ENCODE peak calls at places on chromosomes 5 and 9, in six cellular contexts. G, Y, A, R, S and L are unnamed samples.

GRCh38 chr5:112492291-112492690 is 73.2 kb upstream of the EPB41L4A start:
- DNase-seq in G (peak; percentile 92), Y (no peak), A (peak; percentile 46), R (no peak), S (no peak), L (no peak)

GRCh38 chr9:100602302-100602930 is 24.5 kb downstream of the CAVIN4 start:
- DNase-seq in G (peak; percentile 70), Y (no peak), A (no peak), R (no peak), S (no peak), L (no peak)

GRCh38 chr9:120014751-120015235 is 565.2 kb downstream of the CDK5RAP2 start:
- DNase-seq in G (no peak), Y (no peak), A (no peak), R (no peak), S (no peak), L (no peak)

GRCh38 chr9:129223551-129224208 is 45.6 kb upstream of the IER5L start:
- DNase-seq in G (no peak), Y (no peak), A (no peak), R (no peak), S (no peak), L (no peak)

GRCh38 chr9:98520221-98520920 is 188.4 kb downstream of the GABBR2 start:
- DNase-seq in G (peak; percentile 8), Y (no peak), A (no peak), R (no peak), S (no peak), L (no peak)

GRCh38 chr5:171743786-171744076 is 41.9 kb upstream of the SMIM23 start:
- DNase-seq in G (no peak), Y (no peak), A (no peak), R (no peak), S (no peak), L (no peak)

GRCh38 chr5:18394154-18394804 is 760.0 kb downstream of the TAF11L14 start:
- DNase-seq in G (peak; percentile 40), Y (no peak), A (peak; percentile 24), R (no peak), S (no peak), L (peak; percentile 5)

GRCh38 chr5:16736158-16736994 is 119.6 kb upstream of the RETREG1 start:
- DNase-seq in G (peak; percentile 86), Y (no peak), A (no peak), R (no peak), S (no peak), L (no peak)

GRCh38 chr5:137649228-137649890 is 86.5 kb downstream of the KLHL3 start:
- DNase-seq in G (no peak), Y (no peak), A (no peak), R (no peak), S (no peak), L (no peak)

GRCh38 chr9:133133680-133134418 is 12.8 kb upstream of the RALGDS start:
- DNase-seq in G (peak; percentile 98), Y (peak; percentile 89), A (peak; percentile 84), R (peak; percentile 78), S (peak; percentile 95), L (peak; percentile 92)

GRCh38 chr9:121214005-121214404 is 12.3 kb upstream of the RAB14 start:
- DNase-seq in G (no peak), Y (no peak), A (no peak), R (no peak), S (no peak), L (no peak)

GRCh38 chr5:99460701-99461100 is 531.9 kb upstream of the CHD1 start:
- DNase-seq in G (peak; percentile 39), Y (no peak), A (no peak), R (no peak), S (no peak), L (no peak)

GRCh38 chr5:57677235-57677634 is 194.6 kb upstream of the ACTBL2 start:
- DNase-seq in G (no peak), Y (no peak), A (no peak), R (no peak), S (no peak), L (no peak)

GRCh38 chr5:154506716-154507080 is 28.7 kb upstream of the HAND1 start:
- DNase-seq in G (no peak), Y (peak; percentile 20), A (no peak), R (no peak), S (no peak), L (no peak)

GRCh38 chr5:40603378-40603777 is 76.3 kb upstream of the PTGER4 start:
- DNase-seq in G (peak; percentile 76), Y (no peak), A (no peak), R (no peak), S (no peak), L (no peak)

GRCh38 chr5:80223561-80223960 is 32.3 kb downstream of the SERINC5 start:
- DNase-seq in G (no peak), Y (no peak), A (no peak), R (no peak), S (no peak), L (no peak)

GRCh38 chr5:31531543-31531887 is 378 bp downstream of the DROSHA start:
- DNase-seq in G (peak; percentile 40), Y (no peak), A (peak; percentile 18), R (peak; percentile 8), S (no peak), L (no peak)

GRCh38 chr9:3043369-3043768 is 199.5 kb upstream of the PUM3 start:
- DNase-seq in G (peak; percentile 6), Y (no peak), A (no peak), R (no peak), S (no peak), L (no peak)

GRCh38 chr9:20191239-20191840 is 402.5 kb upstream of the SLC24A2 start:
- DNase-seq in G (no peak), Y (no peak), A (no peak), R (no peak), S (no peak), L (no peak)

GRCh38 chr5:174141398-174141797 is 95.9 kb downstream of the NSG2 start:
- DNase-seq in G (no peak), Y (no peak), A (no peak), R (no peak), S (no peak), L (no peak)

GRCh38 chr5:108260105-108260857 is 121.6 kb downstream of the FBXL17 start:
- DNase-seq in G (peak; percentile 89), Y (peak; percentile 74), A (peak; percentile 33), R (peak; percentile 57), S (peak; percentile 53), L (peak; percentile 43)

GRCh38 chr5:181189962-181190710 is 14.9 kb downstream of the TRIM7 start:
- DNase-seq in G (no peak), Y (peak; percentile 73), A (no peak), R (peak; percentile 30), S (no peak), L (peak; percentile 30)

GRCh38 chr5:112551437-112552018 is 132.5 kb upstream of the EPB41L4A start:
- DNase-seq in G (peak; percentile 67), Y (no peak), A (no peak), R (peak; percentile 15), S (peak; percentile 26), L (peak; percentile 19)

GRCh38 chr5:96601811-96602244 is 60.3 kb upstream of the CAST start:
- DNase-seq in G (peak; percentile 87), Y (no peak), A (no peak), R (no peak), S (peak; percentile 22), L (peak; percentile 22)

GRCh38 chr5:40160435-40160834 is 519.3 kb upstream of the PTGER4 start:
- DNase-seq in G (peak; percentile 18), Y (no peak), A (no peak), R (no peak), S (no peak), L (no peak)

GRCh38 chr9:121727295-121728028 is 76.0 kb downstream of the DAB2IP start:
- DNase-seq in G (peak; percentile 16), Y (no peak), A (no peak), R (peak; percentile 85), S (no peak), L (no peak)

GRCh38 chr5:54630738-54631369 is 113.3 kb downstream of the SNX18 start:
- DNase-seq in G (no peak), Y (peak; percentile 89), A (no peak), R (no peak), S (no peak), L (no peak)

GRCh38 chr5:111119856-111120255 is 27.7 kb downstream of the WDR36 start:
- DNase-seq in G (no peak), Y (no peak), A (no peak), R (no peak), S (no peak), L (no peak)

GRCh38 chr9:98101868-98102273 is 17.2 kb downstream of the TRIM14 start:
- DNase-seq in G (no peak), Y (peak; percentile 60), A (no peak), R (no peak), S (no peak), L (peak; percentile 75)

GRCh38 chr5:171926311-171926710 is 80.1 kb downstream of the FBXW11 start:
- DNase-seq in G (no peak), Y (no peak), A (no peak), R (no peak), S (no peak), L (no peak)

GRCh38 chr5:153490124-153491085 is at the start of gene GRIA1:
- DNase-seq in G (no peak), Y (no peak), A (no peak), R (no peak), S (no peak), L (no peak)

DNA sequence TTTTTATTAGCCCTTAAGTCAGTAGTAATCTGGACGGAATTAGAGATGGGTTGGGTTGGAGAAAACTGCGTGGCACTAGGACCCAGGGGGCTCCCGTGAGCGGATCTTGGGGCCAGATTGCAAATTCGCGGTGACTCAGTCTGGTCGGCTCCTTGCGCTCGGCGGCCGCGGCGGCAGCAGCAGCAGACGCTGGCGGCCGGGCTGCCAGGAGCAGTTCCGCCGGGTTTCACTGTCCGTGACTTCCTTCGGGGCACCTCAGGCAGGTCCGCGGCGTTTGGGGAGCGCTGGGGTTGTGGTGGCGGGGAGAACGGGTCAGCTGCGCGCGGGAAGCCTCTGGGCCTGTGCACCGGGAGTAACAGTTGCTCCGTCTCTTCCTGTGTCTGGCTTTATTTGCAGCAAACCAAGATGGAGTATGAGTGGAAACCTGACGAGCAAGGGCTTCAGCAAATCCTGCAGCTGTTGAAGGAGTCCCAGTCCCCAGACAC is 31.6 kb downstream of the TNPO1 start:
- DNase-seq in G (peak; percentile 93), Y (peak; percentile 93), A (peak; percentile 86), R (peak; percentile 82), S (peak; percentile 87), L (peak; percentile 83)
- TF ChIP-seq CTCF in G (no peak), Y (no peak), A (no peak), R (no peak), S (peak; percentile 8), L (no peak)

GRCh38 chr5:37111426-37112382 is 137.5 kb downstream of the CPLANE1 start:
- DNase-seq in G (no peak), Y (no peak), A (no peak), R (no peak), S (no peak), L (no peak)
- H3K27ac ChIP-seq in G (no peak overlapping the region), Y (no peak overlapping the region), A (no peak overlapping the region), R (no peak overlapping the region), S (no peak overlapping the region), L (no peak overlapping the region)

DNA sequence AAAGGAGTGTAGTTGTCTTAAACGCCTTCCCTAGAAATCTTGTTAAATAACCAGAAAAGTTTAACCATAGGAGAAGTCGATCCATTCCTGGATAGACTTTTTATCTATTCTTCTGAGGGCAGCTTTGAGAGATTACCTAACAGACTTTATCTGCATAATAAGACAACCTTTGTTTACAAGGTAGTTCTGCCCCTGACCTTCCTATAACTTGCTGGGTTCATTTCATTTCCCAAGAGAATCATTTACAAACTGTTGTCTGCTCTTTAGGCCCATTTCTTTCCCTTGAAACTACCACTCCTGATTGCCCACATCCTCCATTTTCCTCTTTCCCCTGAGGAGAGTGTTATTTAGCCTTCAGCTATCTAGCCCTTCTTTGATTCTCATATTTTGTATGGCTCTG is 65.9 kb upstream of the VPS13A start:
- DNase-seq in G (no peak), Y (no peak), A (no peak), R (no peak), S (no peak), L (no peak)
- TF ChIP-seq CTCF in G (no peak), Y (no peak), A (no peak), R (no peak), S (no peak), L (no peak)

GRCh38 chr5:14209836-14210235 is 66.7 kb downstream of the TRIO start:
- DNase-seq in G (no peak), Y (no peak), A (no peak), R (no peak), S (no peak), L (no peak)
- H3K27ac ChIP-seq in G (no peak overlapping the region), Y (no peak overlapping the region), A (no peak overlapping the region), R (no peak overlapping the region), S (no peak overlapping the region), L (no peak overlapping the region)